ENCODE peak calls at places on chromosome 10, in four cellular contexts. L is HTR-8/SVneo, G is tibial artery, S is stomach. J is an unnamed sample.

GRCh38 chr10:61904711-61905445 is 3.4 kb downstream of the ARID5B start:
- DNase-seq in S (no peak), G (no peak), L (peak; percentile 63), J (no peak)

GRCh38 chr10:124496620-124497019 is 35.0 kb downstream of the LHPP start:
- DNase-seq in L (no peak), S (no peak), G (no peak), J (no peak)

GRCh38 chr10:98307916-98308315 is 39.9 kb upstream of the LOXL4 start:
- DNase-seq in G (no peak), L (no peak), S (no peak), J (peak; percentile 18)

GRCh38 chr10:77744249-77744648 is 106.6 kb upstream of the KCNMA1 start:
- DNase-seq in L (no peak), G (no peak), S (no peak), J (no peak)

GRCh38 chr10:15196335-15196834 is 27.9 kb upstream of the NMT2 start:
- DNase-seq in L (no peak), S (no peak), G (no peak), J (no peak)

GRCh38 chr10:91144961-91145360 is 75.5 kb upstream of the PCGF5 start:
- DNase-seq in L (no peak), S (no peak), G (no peak), J (no peak)

GRCh38 chr10:86288695-86289576 is 77.7 kb downstream of the GRID1 start:
- DNase-seq in L (no peak), S (peak; percentile 14), G (peak; percentile 42), J (no peak)

GRCh38 chr10:14008648-14009072 is 322.1 kb downstream of the FRMD4A start:
- DNase-seq in S (no peak), G (no peak), L (no peak), J (no peak)

GRCh38 chr10:44042075-44042770 is 342.7 kb downstream of the CXCL12 start:
- DNase-seq in S (no peak), G (no peak), L (no peak), J (no peak)

GRCh38 chr10:94077042-94077441 is 83.3 kb downstream of the PLCE1 start:
- DNase-seq in L (no peak), G (no peak), S (no peak), J (no peak)

GRCh38 chr10:70619271-70620019 is 16.9 kb upstream of the PRF1 start:
- DNase-seq in L (peak; percentile 26), S (no peak), G (no peak), J (no peak)

GRCh38 chr10:124214610-124215009 is 121.2 kb upstream of the CHST15 start:
- DNase-seq in S (no peak), L (no peak), G (no peak), J (no peak)

GRCh38 chr10:22183771-22184466 is 33.9 kb downstream of the EBLN1 start:
- DNase-seq in S (no peak), G (no peak), L (no peak), J (no peak)